ENCODE peak calls at places on chromosomes 1 and 21, in six cellular contexts. T is HCT116, L is heart left ventricle, C is Peyer's patch, F is right lobe of liver, V is H9. J is an unnamed sample. For H3K4me1, the result is how much of the 10 kb centered on the place peaks cover.

GRCh38 chr1:61442456-61443013 is 282.4 kb downstream of the TM2D1 start:
- DNase-seq in F (no peak), T (no peak), C (no peak), L (peak), V (no peak), J (no peak)

GRCh38 chr21:34996304-34997081 is 52.6 kb downstream of the RUNX1 start:
- DNase-seq in T (no peak), L (no peak), F (no peak), V (no peak), C (no peak), J (no peak)

GRCh38 chr1:62092126-62092525 is 102.5 kb upstream of the L1TD1 start:
- DNase-seq in L (no peak), V (no peak), F (no peak), C (no peak), T (no peak), J (no peak)

GRCh38 chr1:201648066-201648910 is 109.4 kb downstream of the NAV1 start:
- DNase-seq in V (peak), T (no peak), F (peak), C (no peak), L (peak), J (peak)

GRCh38 chr21:45074818-45075605 is 632 bp downstream of the ADARB1 start:
- DNase-seq in C (peak), T (no peak), V (peak), F (peak), L (no peak), J (no peak)

GRCh38 chr1:200290010-200290685 is 119.7 kb downstream of the ZNF281 start:
- DNase-seq in L (no peak), T (peak), V (peak), C (no peak), F (no peak), J (no peak)

GRCh38 chr1:6259491-6260362 is 1.2 kb downstream of the GPR153 start:
- DNase-seq in C (peak), F (peak), T (peak), V (peak), L (peak), J (peak)

GRCh38 chr1:231216515-231216914 is 24.5 kb upstream of the GNPAT start:
- DNase-seq in F (no peak), L (no peak), T (no peak), C (peak), V (no peak), J (no peak)

GRCh38 chr1:94648225-94649007 is 106.9 kb upstream of the F3 start:
- DNase-seq in V (no peak), F (no peak), L (peak), C (peak), T (no peak), J (no peak)

GRCh38 chr1:32464716-32465540 is at the start of gene ZBTB8B:
- DNase-seq in T (peak), F (peak), L (peak), V (peak), C (peak), J (peak)

GRCh38 chr1:103948526-103948925 is 198.8 kb downstream of the AMY1C start:
- DNase-seq in F (no peak), V (no peak), C (no peak), T (no peak), L (no peak), J (no peak)

GRCh38 chr1:18182518-18183160 is 75.0 kb downstream of the IGSF21 start:
- DNase-seq in T (no peak), F (peak), C (no peak), V (peak), L (peak), J (peak)

GRCh38 chr1:57363165-57363564 is 60.7 kb downstream of the DAB1 start:
- DNase-seq in C (no peak), V (no peak), F (no peak), L (no peak), T (no peak), J (no peak)

GRCh38 chr21:37915516-37915915 is 741 bp downstream of the KCNJ6 start:
- DNase-seq in L (no peak), T (no peak), V (peak), C (no peak), F (no peak), J (no peak)

GRCh38 chr1:113963281-113963906 is 15.9 kb upstream of the OLFML3 start:
- DNase-seq in V (no peak), C (no peak), T (no peak), F (no peak), L (no peak), J (no peak)

GRCh38 chr1:113871597-113872113 is at the start of gene PTPN22:
- DNase-seq in T (no peak), L (peak), C (peak), V (no peak), F (peak), J (peak)

GRCh38 chr1:167995038-167995437 is 58.2 kb upstream of the MPC2 start:
- DNase-seq in L (no peak), V (no peak), C (no peak), F (no peak), T (no peak), J (no peak)

GRCh38 chr1:100377590-100378361 is 25.5 kb downstream of the CDC14A start:
- DNase-seq in V (no peak), C (no peak), F (no peak), L (no peak), T (no peak), J (no peak)

GRCh38 chr1:226609836-226610455 is 61.4 kb downstream of the STUM start:
- DNase-seq in L (no peak), V (no peak), C (no peak), F (no peak), T (no peak), J (no peak)

GRCh38 chr1:71193153-71193552 is 112.3 kb upstream of the ZRANB2 start:
- DNase-seq in V (no peak), C (no peak), L (no peak), T (no peak), F (no peak), J (no peak)

GRCh38 chr21:33874161-33874560 is 41.4 kb downstream of the ATP5PO start:
- DNase-seq in V (no peak), T (no peak), L (no peak), C (no peak), F (no peak), J (no peak)

GRCh38 chr1:167973832-167974231 is 37.0 kb upstream of the MPC2 start:
- DNase-seq in F (no peak), T (no peak), V (no peak), C (no peak), L (no peak), J (no peak)

GRCh38 chr1:64890699-64891439 is 75.5 kb downstream of the JAK1 start:
- DNase-seq in L (no peak), F (no peak), V (no peak), T (no peak), C (no peak), J (no peak)
- H3K4me1 ChIP-seq in L (half or more), F (under half), V (under half), T (under half), C (under half), J (half or more)

GRCh38 chr1:72777918-72778317 is 495.6 kb upstream of the NEGR1 start:
- DNase-seq in T (no peak), L (no peak), V (no peak), F (no peak), C (no peak), J (no peak)
- H3K4me1 ChIP-seq in T (under half), L (under half), V (under half), F (under half), C (under half), J (under half)

GRCh38 chr1:93588206-93588605 is 93.4 kb downstream of the BCAR3 start:
- DNase-seq in F (no peak), L (no peak), V (no peak), T (no peak), C (peak), J (no peak)
- H3K4me1 ChIP-seq in F (under half), L (half or more), V (under half), T (under half), C (under half), J (half or more)

GRCh38 chr1:54277451-54278355 is 77.7 kb downstream of the MRPL37 start:
- DNase-seq in V (no peak), F (peak), L (no peak), C (no peak), T (no peak), J (no peak)
- H3K4me1 ChIP-seq in V (under half), F (under half), L (half or more), C (under half), T (under half), J (half or more)

J was measured in heart right ventricle.